ENCODE peak calls at places on chromosome 13, in nine cellular contexts. I is prostate gland; H is NCI-H748 treated with DMSO at 0.1 percent for 48 hours; R is activated naive CD8-positive, alpha-beta T cell treated with anti-CD3 and anti-CD28 coated beads, Interleukin-2, amount 50 U/mL, for 24 hours; L is A172; O is kidney glomerular epithelial cell; N is AG09309; T is AML-193; C is nephron progenitor cell. Y is an unnamed sample.

GRCh38 chr13:105773887-105774538 is 761.4 kb downstream of the EFNB2 start:
- DNase-seq in L (peak), R (no peak), I (no peak), H (peak), O (peak), N (no peak), C (no peak), T (no peak), Y (no peak)

GRCh38 chr13:24875566-24875965 is 111.6 kb downstream of the RNF17 start:
- DNase-seq in C (no peak), N (no peak), I (no peak), O (no peak), R (no peak), L (no peak), H (no peak), T (no peak), Y (no peak)

GRCh38 chr13:99572921-99573320 is 71.6 kb downstream of the TM9SF2 start:
- DNase-seq in N (no peak), I (no peak), L (no peak), R (no peak), O (peak), H (no peak), C (no peak), T (no peak), Y (no peak)

GRCh38 chr13:110448230-110448629 is 113.3 kb downstream of the RAB20 start:
- DNase-seq in O (peak), N (peak), T (no peak), L (peak), R (no peak), H (no peak), I (no peak), C (no peak), Y (no peak)

GRCh38 chr13:29922896-29923295 is 72.5 kb upstream of the UBL3 start:
- DNase-seq in R (no peak), H (no peak), N (no peak), I (no peak), O (no peak), C (no peak), T (no peak), L (peak), Y (no peak)

GRCh38 chr13:49740870-49741269 is 49.6 kb upstream of the EBPL start:
- DNase-seq in C (no peak), O (no peak), R (no peak), N (no peak), I (no peak), L (no peak), T (no peak), H (no peak), Y (no peak)

GRCh38 chr13:39102981-39103490 is 64.8 kb downstream of the NHLRC3 start:
- DNase-seq in O (no peak), T (no peak), H (no peak), N (no peak), C (no peak), I (no peak), L (no peak), R (no peak), Y (no peak)

GRCh38 chr13:83220241-83220640 is 662.0 kb downstream of the SLITRK1 start:
- DNase-seq in R (no peak), I (no peak), L (no peak), N (no peak), T (no peak), H (no peak), C (no peak), O (no peak), Y (no peak)

GRCh38 chr13:32530841-32531253 is 7.7 kb downstream of the N4BP2L2 start:
- DNase-seq in N (peak), L (no peak), H (no peak), T (peak), C (no peak), R (no peak), O (peak), I (peak), Y (no peak)

GRCh38 chr13:101751488-101751887 is 299.0 kb downstream of the ITGBL1 start:
- DNase-seq in H (peak), N (peak), C (no peak), T (peak), O (no peak), I (no peak), L (peak), R (no peak), Y (no peak)

GRCh38 chr13:111380431-111380830 is 60.0 kb downstream of the TEX29 start:
- DNase-seq in L (no peak), C (no peak), R (no peak), O (no peak), N (no peak), H (no peak), T (no peak), I (no peak), Y (no peak)

GRCh38 chr13:110813646-110814624 is 100.4 kb downstream of the ING1 start:
- DNase-seq in T (no peak), C (no peak), R (no peak), N (no peak), O (no peak), L (no peak), I (no peak), H (no peak), Y (no peak)

GRCh38 chr13:29749401-29750177 is 100.8 kb downstream of the UBL3 start:
- DNase-seq in I (no peak), N (no peak), C (no peak), T (no peak), L (peak), R (no peak), H (no peak), O (peak), Y (no peak)

GRCh38 chr13:42707596-42707995 is 73.8 kb upstream of the FAM216B start:
- DNase-seq in N (no peak), L (no peak), I (no peak), H (no peak), C (no peak), R (no peak), O (no peak), T (no peak), Y (no peak)

GRCh38 chr13:34076943-34077703 is 259.2 kb downstream of the RFC3 start:
- DNase-seq in I (no peak), C (no peak), T (peak), L (peak), O (peak), H (peak), N (peak), R (no peak), Y (no peak)

GRCh38 chr13:34913040-34913439 is 29.0 kb upstream of the NBEA start:
- DNase-seq in L (peak), H (no peak), C (peak), I (no peak), O (peak), R (no peak), N (no peak), T (no peak), Y (no peak)

GRCh38 chr13:69553976-69554375 is 553.6 kb upstream of the ATXN8OS start:
- DNase-seq in L (no peak), N (no peak), H (no peak), T (no peak), O (no peak), R (no peak), C (no peak), I (no peak), Y (peak)

GRCh38 chr13:110108348-110109139 is 198.4 kb downstream of the COL4A1 start:
- DNase-seq in O (peak), L (peak), C (peak), N (no peak), T (peak), H (peak), I (peak), R (no peak), Y (no peak)

GRCh38 chr13:97911311-97912138 is 42.0 kb upstream of the IPO5 start:
- DNase-seq in I (no peak), C (no peak), T (peak), L (peak), H (no peak), N (no peak), R (peak), O (peak), Y (no peak)

GRCh38 chr13:34172048-34172447 is 354.1 kb downstream of the RFC3 start:
- DNase-seq in L (no peak), I (no peak), O (no peak), R (no peak), N (no peak), T (no peak), H (no peak), C (no peak), Y (no peak)

GRCh38 chr13:86269511-86269910 is 470.3 kb upstream of the SLITRK6 start:
- DNase-seq in O (no peak), C (no peak), R (no peak), H (no peak), T (no peak), I (no peak), L (no peak), N (no peak), Y (no peak)

GRCh38 chr13:92187378-92187989 is 789.1 kb downstream of the GPC5 start:
- DNase-seq in T (peak), C (peak), H (peak), L (peak), R (peak), I (peak), N (no peak), O (peak), Y (no peak)

GRCh38 chr13:95360464-95361097 is 59.3 kb upstream of the ABCC4 start:
- DNase-seq in N (no peak), O (no peak), R (no peak), H (no peak), I (no peak), L (no peak), C (no peak), T (no peak), Y (no peak)

GRCh38 chr13:113417008-113417735 is 36.1 kb downstream of the ADPRHL1 start:
- DNase-seq in R (no peak), C (no peak), I (no peak), N (no peak), O (no peak), H (no peak), L (no peak), T (no peak), Y (no peak)

GRCh38 chr13:76980075-76980718 is 11.7 kb upstream of the CLN5 start:
- DNase-seq in I (peak), N (no peak), H (peak), L (no peak), T (peak), O (peak), R (peak), C (peak), Y (no peak)

GRCh38 chr13:31970237-31970930 is 61.2 kb upstream of the FRY start:
- DNase-seq in I (no peak), C (no peak), R (no peak), T (no peak), L (peak), N (peak), O (peak), H (no peak), Y (no peak)

GRCh38 chr13:113137656-113138292 is 15.2 kb downstream of the F10 start:
- DNase-seq in T (no peak), O (no peak), R (no peak), H (no peak), L (no peak), C (no peak), N (no peak), I (no peak), Y (no peak)

GRCh38 chr13:105773241-105773640 is 762.2 kb downstream of the EFNB2 start:
- DNase-seq in O (no peak), R (no peak), C (peak), T (no peak), N (no peak), I (no peak), H (no peak), L (no peak), Y (no peak)

GRCh38 chr13:25846227-25846984 is 205.4 kb downstream of the SHISA2 start:
- DNase-seq in R (no peak), O (peak), C (no peak), T (no peak), H (no peak), N (no peak), L (peak), I (no peak), Y (no peak)

GRCh38 chr13:78137404-78138142 is 218.9 kb upstream of the EDNRB start:
- DNase-seq in T (peak), C (peak), H (peak), I (peak), N (peak), O (peak), R (no peak), L (peak), Y (peak)

GRCh38 chr13:105336706-105337582 is 1198.5 kb downstream of the EFNB2 start:
- DNase-seq in T (peak), I (no peak), H (no peak), N (peak), C (no peak), O (no peak), L (peak), R (no peak), Y (no peak)

GRCh38 chr13:105990256-105990958 is 545.1 kb downstream of the EFNB2 start:
- DNase-seq in C (no peak), L (peak), H (no peak), R (no peak), N (no peak), O (no peak), T (no peak), I (no peak), Y (no peak)

GRCh38 chr13:101576452-101576851 is 124.0 kb downstream of the ITGBL1 start:
- DNase-seq in L (peak), N (no peak), I (no peak), T (no peak), O (no peak), R (no peak), H (no peak), C (no peak), Y (no peak)

GRCh38 chr13:110651271-110651670 is 35.9 kb downstream of the NAXD start:
- DNase-seq in O (no peak), C (no peak), L (no peak), I (no peak), R (no peak), N (no peak), H (no peak), T (no peak), Y (no peak)

GRCh38 chr13:19634129-19634740 is 776 bp downstream of the MPHOSPH8 start:
- DNase-seq in N (peak), O (peak), I (peak), C (no peak), T (peak), H (peak), L (peak), R (no peak), Y (no peak)

GRCh38 chr13:105972306-105972721 is 563.1 kb downstream of the EFNB2 start:
- DNase-seq in R (no peak), O (no peak), N (no peak), T (no peak), I (peak), L (no peak), H (peak), C (no peak), Y (no peak)

GRCh38 chr13:31029129-31029528 is 96.7 kb downstream of the TEX26 start:
- DNase-seq in H (no peak), C (no peak), R (no peak), I (no peak), N (no peak), O (no peak), L (no peak), T (no peak), Y (no peak)

GRCh38 chr13:21106089-21106488 is 44.7 kb upstream of the LATS2 start:
- DNase-seq in R (no peak), L (peak), O (peak), H (no peak), I (no peak), T (no peak), N (peak), C (no peak), Y (no peak)

GRCh38 chr13:66567899-66568612 is 662.1 kb downstream of the PCDH9 start:
- DNase-seq in O (no peak), I (no peak), C (no peak), H (no peak), R (no peak), T (no peak), L (no peak), N (no peak), Y (no peak)

GRCh38 chr13:21476893-21477472 is 17.9 kb upstream of the ZDHHC20 start:
- DNase-seq in T (peak), O (peak), N (no peak), H (peak), C (peak), I (peak), R (peak), L (peak), Y (peak)

Y was measured in DMS 273 treated with DMSO at 0.1 percent for 48 hours.